ENCODE peak calls at places on chromosomes 1 and 21, in nine cellular contexts. M is activated CD4-positive, alpha-beta T cell treated with anti-CD3 and anti-CD28 coated beads for 48 hours; U is uterus; Q is HT1080; T is fibroblast of lung; P is LoVo; F is dermis blood vessel endothelial cell; X is lower lobe of right lung; H is dorsolateral prefrontal cortex. S is an unnamed sample.

GRCh38 chr1:14875781-14876564 is 277.5 kb downstream of the KAZN start:
- DNase-seq in M (no peak), U (no peak), Q (no peak), T (no peak), P (no peak), F (no peak), X (no peak), H (no peak), S (no peak)

GRCh38 chr21:41861987-41862386 is 17.2 kb downstream of the PRDM15 start:
- DNase-seq in M (no peak), U (no peak), Q (no peak), T (no peak), P (no peak), F (no peak), X (no peak), H (no peak), S (no peak)

GRCh38 chr1:83024251-83024767 is 974.6 kb downstream of the TTLL7 start:
- DNase-seq in M (no peak), U (no peak), Q (no peak), T (no peak), P (no peak), F (no peak), X (no peak), H (no peak), S (no peak)

GRCh38 chr1:22738522-22738921 is 27.9 kb downstream of the EPHB2 start:
- DNase-seq in M (no peak), U (no peak), Q (peak; percentile 76), T (peak; percentile 63), P (no peak), F (peak; percentile 46), X (no peak), H (no peak), S (no peak)

GRCh38 chr1:107093385-107093784 is 36.9 kb downstream of the PRMT6 start:
- DNase-seq in M (no peak), U (no peak), Q (peak; percentile 68), T (no peak), P (no peak), F (no peak), X (no peak), H (no peak), S (no peak)

GRCh38 chr1:113676524-113676923 is 82.8 kb downstream of the PHTF1 start:
- DNase-seq in M (no peak), U (no peak), Q (no peak), T (no peak), P (no peak), F (no peak), X (no peak), H (no peak), S (no peak)

GRCh38 chr21:15592271-15592860 is 137.4 kb upstream of the USP25 start:
- DNase-seq in M (no peak), U (no peak), Q (peak; percentile 10), T (peak; percentile 38), P (peak; percentile 54), F (peak; percentile 69), X (no peak), H (no peak), S (no peak)

GRCh38 chr1:185969524-185969991 is 235.4 kb downstream of the HMCN1 start:
- DNase-seq in M (no peak), U (no peak), Q (no peak), T (peak; percentile 74), P (no peak), F (no peak), X (no peak), H (no peak), S (no peak)

GRCh38 chr1:57063427-57063826 is 97.6 kb upstream of the C8B start:
- DNase-seq in M (no peak), U (no peak), Q (no peak), T (no peak), P (no peak), F (no peak), X (no peak), H (no peak), S (no peak)

GRCh38 chr21:35989185-35989735 is 71.1 kb downstream of the SETD4 start:
- DNase-seq in M (no peak), U (no peak), Q (no peak), T (peak; percentile 7), P (no peak), F (no peak), X (peak; percentile 64), H (no peak), S (peak; percentile 73)

GRCh38 chr1:229434005-229434640 is at the start of gene ACTA1:
- DNase-seq in M (no peak), U (no peak), Q (no peak), T (no peak), P (no peak), F (no peak), X (no peak), H (no peak), S (no peak)

GRCh38 chr1:212514782-212515181 is 82.1 kb downstream of the NENF start:
- DNase-seq in M (no peak), U (no peak), Q (no peak), T (no peak), P (no peak), F (peak; percentile 15), X (no peak), H (peak; percentile 20), S (no peak)

GRCh38 chr1:1683104-1683905 is 9.3 kb downstream of the SLC35E2B start:
- DNase-seq in M (no peak), U (no peak), Q (no peak), T (no peak), P (no peak), F (no peak), X (peak; percentile 29), H (no peak), S (no peak)

GRCh38 chr1:227934476-227935313 is 13.0 kb downstream of the WNT9A start:
- DNase-seq in M (peak; percentile 76), U (peak; percentile 48), Q (peak; percentile 59), T (peak; percentile 86), P (peak; percentile 64), F (peak; percentile 49), X (no peak), H (no peak), S (peak; percentile 48)

GRCh38 chr1:73914994-73915393 is 283.0 kb downstream of the LRRIQ3 start:
- DNase-seq in M (no peak), U (no peak), Q (no peak), T (no peak), P (no peak), F (no peak), X (no peak), H (no peak), S (no peak)

GRCh38 chr1:154839691-154840090 is 30.4 kb downstream of the KCNN3 start:
- DNase-seq in M (no peak), U (no peak), Q (no peak), T (peak; percentile 25), P (no peak), F (no peak), X (peak; percentile 65), H (no peak), S (no peak)

GRCh38 chr1:101438359-101438758 is 201.5 kb downstream of the S1PR1 start:
- DNase-seq in M (no peak), U (no peak), Q (no peak), T (no peak), P (no peak), F (peak; percentile 73), X (no peak), H (no peak), S (no peak)

GRCh38 chr1:177913762-177914540 is 55.9 kb downstream of the SEC16B start:
- DNase-seq in M (no peak), U (no peak), Q (peak; percentile 30), T (peak; percentile 40), P (no peak), F (peak; percentile 64), X (no peak), H (peak; percentile 22), S (no peak)

GRCh38 chr1:44316231-44316759 is 38.8 kb downstream of the ERI3 start:
- DNase-seq in M (no peak), U (no peak), Q (no peak), T (peak; percentile 33), P (no peak), F (peak; percentile 59), X (no peak), H (no peak), S (no peak)

GRCh38 chr1:183185941-183186490 is at the start of gene LAMC2:
- DNase-seq in M (peak; percentile 63), U (peak; percentile 24), Q (peak; percentile 91), T (peak; percentile 78), P (peak; percentile 93), F (no peak), X (peak; percentile 72), H (peak; percentile 5), S (no peak)

GRCh38 chr1:24966724-24967346 is 36.8 kb upstream of the RUNX3 start:
- DNase-seq in M (peak; percentile 91), U (no peak), Q (peak; percentile 82), T (peak; percentile 93), P (no peak), F (no peak), X (no peak), H (no peak), S (no peak)

GRCh38 chr1:153919879-153920852 is 2.6 kb downstream of the GATAD2B start:
- DNase-seq in M (no peak), U (no peak), Q (peak; percentile 8), T (peak; percentile 18), P (no peak), F (peak; percentile 44), X (no peak), H (no peak), S (no peak)

GRCh38 chr1:233959089-233959488 is 54.6 kb downstream of the SLC35F3 start:
- DNase-seq in M (no peak), U (no peak), Q (no peak), T (peak; percentile 18), P (no peak), F (no peak), X (no peak), H (no peak), S (no peak)

GRCh38 chr1:23628951-23629387 is 62.6 kb upstream of the RPL11 start:
- DNase-seq in M (no peak), U (no peak), Q (no peak), T (no peak), P (no peak), F (no peak), X (no peak), H (no peak), S (no peak)

GRCh38 chr21:32007461-32007860 is 134.6 kb downstream of the HUNK start:
- DNase-seq in M (no peak), U (no peak), Q (peak; percentile 77), T (peak; percentile 58), P (no peak), F (no peak), X (no peak), H (no peak), S (no peak)

GRCh38 chr1:161420763-161421455 is 53.2 kb upstream of the CFAP126 start:
- DNase-seq in M (no peak), U (no peak), Q (peak; percentile 20), T (no peak), P (no peak), F (no peak), X (no peak), H (no peak), S (no peak)

GRCh38 chr1:42322577-42322976 is 12.5 kb downstream of the FOXJ3 start:
- DNase-seq in M (no peak), U (no peak), Q (peak; percentile 4), T (peak; percentile 55), P (no peak), F (peak; percentile 74), X (no peak), H (no peak), S (no peak)

GRCh38 chr1:235822685-235823084 is 44.0 kb downstream of the LYST start:
- DNase-seq in M (no peak), U (no peak), Q (no peak), T (no peak), P (no peak), F (no peak), X (no peak), H (no peak), S (no peak)

GRCh38 chr1:224747578-224747977 is 131.5 kb downstream of the CNIH3 start:
- DNase-seq in M (peak; percentile 51), U (no peak), Q (peak; percentile 84), T (peak; percentile 76), P (no peak), F (no peak), X (no peak), H (no peak), S (no peak)

GRCh38 chr1:160975026-160975425 is 20.4 kb upstream of the ITLN2 start:
- DNase-seq in M (no peak), U (no peak), Q (no peak), T (no peak), P (no peak), F (no peak), X (no peak), H (no peak), S (no peak)

GRCh38 chr1:32393832-32394140 is 455 bp downstream of the BSDC1 start:
- DNase-seq in M (no peak), U (no peak), Q (no peak), T (no peak), P (peak; percentile 41), F (peak; percentile 61), X (peak; percentile 68), H (peak; percentile 51), S (no peak)